ENCODE peak calls at places on chromosomes 3 and 15, in four cellular contexts. R is astrocyte, G is ovary, V is bronchial epithelial cell. Y is an unnamed sample. For H3K27me3, the result is how much of the 10 kb centered on the place peaks cover.

GRCh38 chr3:139198929-139199328 is 144.9 kb upstream of the MRPS22 start:
- DNase-seq in V (peak), G (no peak), R (no peak), Y (no peak)

GRCh38 chr3:148625145-148625736 is 72.5 kb upstream of the AGTR1 start:
- DNase-seq in G (no peak), R (no peak), V (peak), Y (no peak)

GRCh38 chr3:9014189-9014588 is 50.9 kb upstream of the RAD18 start:
- DNase-seq in V (peak), G (no peak), R (no peak), Y (no peak)

GRCh38 chr3:63067999-63068645 is 192.9 kb upstream of the CADPS start:
- DNase-seq in V (peak), R (peak), G (no peak), Y (no peak)

GRCh38 chr15:70509282-70510272 is 253.8 kb downstream of the UACA start:
- DNase-seq in G (no peak), V (peak), R (no peak), Y (no peak)

GRCh38 chr3:193499152-193499551 is 55.5 kb downstream of the ATP13A4 start:
- DNase-seq in G (no peak), R (no peak), V (peak), Y (no peak)

GRCh38 chr15:45715528-45715927 is 80.7 kb downstream of the SQOR start:
- DNase-seq in R (no peak), G (no peak), V (peak), Y (no peak)

GRCh38 chr3:117893638-117894037 is 1141.0 kb downstream of the IGSF11 start:
- DNase-seq in R (peak), G (no peak), V (peak), Y (no peak)

GRCh38 chr3:64133272-64133671 is 92.0 kb downstream of the PRICKLE2 start:
- DNase-seq in G (no peak), V (no peak), R (no peak), Y (no peak)

GRCh38 chr3:51955893-51956770 is 951 bp downstream of the GPR62 start:
- DNase-seq in V (peak), R (peak), G (peak), Y (no peak)

GRCh38 chr3:140505256-140505655 is 172.6 kb upstream of the TRIM42 start:
- DNase-seq in R (peak), V (no peak), G (no peak), Y (no peak)

GRCh38 chr15:99253381-99254090 is 2.3 kb downstream of the LRRC28 start:
- DNase-seq in G (no peak), V (no peak), R (peak), Y (no peak)

GRCh38 chr15:55774113-55774970 is 31.4 kb upstream of the PRTG start:
- DNase-seq in V (peak), R (no peak), G (no peak), Y (no peak)

GRCh38 chr3:154229217-154229590 is 95.1 kb downstream of the DHX36 start:
- DNase-seq in R (peak), G (no peak), V (no peak), Y (no peak)

GRCh38 chr15:80275946-80276345 is 23.9 kb upstream of the CTXND1 start:
- DNase-seq in G (no peak), R (peak), V (peak), Y (no peak)

GRCh38 chr3:137946341-137946973 is 63.5 kb upstream of the CLDN18 start:
- DNase-seq in R (peak), V (peak), G (peak), Y (peak)

GRCh38 chr3:90241481-90241880 is 1134.1 kb downstream of the EPHA3 start:
- DNase-seq in R (no peak), V (peak), G (no peak), Y (no peak)

GRCh38 chr3:154427685-154428291 is 2.2 kb downstream of the GPR149 start:
- DNase-seq in G (no peak), R (no peak), V (no peak), Y (no peak)

GRCh38 chr15:88658972-88659931 is 20.4 kb downstream of the ISG20 start:
- DNase-seq in V (peak), R (peak), G (no peak), Y (no peak)

GRCh38 chr15:88663216-88663615 is 24.4 kb downstream of the ISG20 start:
- DNase-seq in G (no peak), R (no peak), V (peak), Y (no peak)

GRCh38 chr15:88661041-88661765 is 22.4 kb downstream of the ISG20 start:
- DNase-seq in R (peak), V (no peak), G (no peak), Y (no peak)

GRCh38 chr15:88661766-88662556 is 23.1 kb downstream of the ISG20 start:
- DNase-seq in R (no peak), V (no peak), G (no peak), Y (no peak)

GRCh38 chr15:88664151-88664778 is 25.4 kb downstream of the ISG20 start:
- DNase-seq in V (no peak), G (no peak), R (no peak), Y (no peak)
- TF ChIP-seq CTCF in V (peak), G (no peak), R (no peak), Y (no peak)

DNA sequence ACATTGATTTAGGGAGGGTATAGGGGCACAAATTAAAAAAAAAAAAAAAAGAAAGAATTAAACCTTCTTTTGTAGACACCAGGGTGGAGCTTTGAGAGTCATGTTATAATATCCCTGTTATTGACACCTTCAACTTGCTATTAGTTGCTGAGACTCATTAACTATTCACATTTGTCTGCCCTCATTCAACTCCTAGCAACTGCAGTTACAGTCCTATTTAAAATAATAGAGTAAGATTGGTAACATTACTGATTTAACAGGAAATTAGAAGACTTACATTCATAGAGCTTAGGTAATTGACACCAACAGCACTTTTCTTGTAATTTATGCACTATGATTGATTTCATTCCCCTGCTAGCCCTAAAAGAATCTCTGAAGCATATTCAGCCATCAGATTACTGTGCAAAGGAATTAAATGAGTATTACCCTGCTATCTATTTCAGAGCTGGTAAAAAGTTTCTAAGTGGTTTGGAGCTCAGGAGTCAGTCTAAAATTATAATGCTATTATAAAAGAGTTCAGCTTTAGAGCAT is 148.8 kb upstream of the TBL1XR1 start:
- DNase-seq in V (no peak), G (no peak), R (no peak), Y (no peak)
- H3K27me3 ChIP-seq in V (under half), G (under half), R (under half), Y (under half)

DNA sequence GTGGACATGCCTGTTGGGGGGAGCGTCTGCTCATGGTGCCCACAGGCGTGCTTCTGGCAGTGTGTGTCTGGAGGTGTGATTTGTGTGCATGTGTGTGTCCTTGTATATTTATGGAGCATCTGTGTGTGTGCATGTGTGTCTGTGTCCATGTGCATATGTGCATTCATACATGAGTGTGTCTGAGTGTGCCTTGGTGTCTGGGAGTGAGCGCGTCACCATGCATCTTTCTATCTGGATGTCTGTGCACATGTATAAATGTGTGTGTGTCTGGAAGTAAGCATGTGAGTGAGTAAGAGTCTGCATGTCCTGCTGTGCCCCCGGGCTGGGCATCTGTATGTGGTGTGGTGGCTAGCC is 58.1 kb upstream of the PRR23E start:
- DNase-seq in R (no peak), G (no peak), V (no peak), Y (no peak)
- H3K4me3 ChIP-seq in R (no peak), G (no peak), V (no peak), Y (no peak)

GRCh38 chr3:55180936-55181535 is 253.2 kb upstream of the LRTM1 start:
- DNase-seq in V (peak), G (no peak), R (no peak), Y (no peak)
- TF ChIP-seq CTCF in V (peak), G (peak), R (peak), Y (peak)

DNA sequence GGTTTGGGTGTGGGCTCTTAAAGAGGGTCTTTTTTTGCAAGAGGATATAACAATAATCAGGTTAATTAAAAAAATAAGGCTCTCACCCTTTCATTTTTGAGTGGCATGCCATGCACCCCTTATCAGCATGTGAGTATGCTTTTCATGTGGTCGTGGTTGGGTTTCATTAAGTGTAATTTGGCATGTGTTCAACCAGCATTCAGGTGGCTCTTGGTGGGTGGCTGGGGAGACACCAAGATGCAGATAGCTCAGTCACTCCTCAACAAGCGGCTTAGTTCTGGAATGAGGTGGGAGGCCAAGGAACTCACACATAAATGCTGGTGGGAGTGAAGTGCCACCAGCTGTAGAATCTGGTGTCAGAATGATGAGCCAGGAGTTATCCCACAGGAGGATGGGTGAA is 66.8 kb downstream of the FLNB start:
- DNase-seq in R (no peak), V (no peak), G (no peak), Y (no peak)
- H3K27me3 ChIP-seq in R (under half), V (under half), G (under half), Y (under half)

DNA sequence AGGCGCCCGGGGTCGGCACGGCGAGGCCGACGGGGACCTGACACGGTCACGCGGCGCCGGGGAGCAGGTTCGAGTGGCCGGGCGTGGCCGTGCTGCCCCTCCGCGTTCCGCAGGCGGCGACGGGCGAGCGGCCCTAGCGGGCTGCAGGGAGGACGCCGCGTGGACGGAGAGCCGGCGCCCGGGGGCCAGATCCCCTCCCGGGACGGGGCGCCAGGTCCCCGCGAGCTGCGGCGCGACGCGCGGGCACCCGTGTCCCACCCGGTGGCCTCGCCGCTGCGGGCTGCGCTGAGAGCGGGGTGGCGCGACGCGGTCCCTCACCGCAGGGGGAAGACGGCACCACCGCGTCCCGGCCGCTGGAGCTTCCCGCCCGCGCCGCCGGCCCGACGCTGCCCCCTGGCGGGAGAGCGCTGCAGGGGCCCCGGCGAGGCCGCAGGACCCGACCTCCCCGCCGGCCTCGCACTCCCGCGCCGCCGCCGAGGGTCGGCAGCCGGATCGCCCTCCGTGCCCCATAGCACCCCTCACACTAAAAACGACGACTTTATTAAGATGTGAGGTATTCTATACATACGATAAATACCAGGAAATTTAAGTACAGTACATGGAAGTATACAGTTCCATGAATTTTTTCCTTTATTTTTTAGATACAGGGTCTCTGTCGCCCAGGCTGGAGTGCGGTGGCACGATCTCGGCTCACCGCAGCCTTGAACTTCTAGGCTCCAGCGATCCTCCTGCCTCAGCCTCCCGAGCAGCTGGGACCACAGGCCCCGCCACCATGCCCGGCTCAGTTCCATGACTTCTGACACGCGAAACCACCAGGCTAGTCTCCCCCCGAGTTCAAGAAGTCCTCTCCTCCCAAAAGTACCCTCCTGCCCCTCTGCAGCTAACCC is 1.3 kb upstream of the PIGZ start:
- DNase-seq in G (no peak), V (peak), R (no peak), Y (no peak)
- H3K4me3 ChIP-seq in G (peak), V (peak), R (peak), Y (peak)

GRCh38 chr3:192408007-192408655 is 319.2 kb downstream of the FGF12 start:
- DNase-seq in R (peak), V (no peak), G (no peak), Y (no peak)
- TF ChIP-seq CTCF in R (no peak), V (no peak), G (no peak), Y (no peak)

GRCh38 chr15:96402403-96402802 is 71.9 kb downstream of the NR2F2 start:
- DNase-seq in R (no peak), V (no peak), G (no peak), Y (no peak)

GRCh38 chr15:96403071-96403470 is 72.6 kb downstream of the NR2F2 start:
- DNase-seq in G (no peak), R (no peak), V (no peak), Y (no peak)

GRCh38 chr15:96406701-96407100 is 76.2 kb downstream of the NR2F2 start:
- DNase-seq in G (no peak), R (no peak), V (no peak), Y (no peak)

GRCh38 chr15:96403932-96404331 is 73.4 kb downstream of the NR2F2 start:
- DNase-seq in V (no peak), R (no peak), G (no peak), Y (no peak)

GRCh38 chr15:96404560-96404959 is 74.1 kb downstream of the NR2F2 start:
- DNase-seq in V (no peak), G (no peak), R (no peak), Y (no peak)
- H3K27me3 ChIP-seq in V (under half), G (under half), R (under half), Y (under half)

DNA sequence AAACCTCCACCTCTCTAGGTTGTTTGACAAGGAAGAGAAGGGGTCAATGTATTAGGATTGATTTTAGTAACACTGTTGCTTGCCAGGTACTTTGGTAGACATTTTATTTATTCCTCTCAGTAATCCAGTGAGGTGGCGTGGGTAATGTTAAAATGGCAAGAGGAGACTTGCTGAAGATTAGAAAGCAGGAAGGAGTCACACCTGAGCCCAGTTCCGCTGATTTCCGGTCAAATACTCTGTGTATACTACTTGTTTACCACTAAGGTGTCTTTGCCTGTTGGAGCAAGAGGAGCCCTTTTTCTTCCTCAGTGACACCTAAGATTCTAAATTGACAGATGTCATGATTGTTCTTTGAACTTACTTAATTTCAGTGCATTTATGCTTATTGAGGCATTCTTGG is 1.7 kb downstream of the OXNAD1 start:
- DNase-seq in G (no peak), V (peak), R (no peak), Y (no peak)
- H3K4me3 ChIP-seq in G (no peak), V (peak), R (no peak), Y (no peak)

Y was measured in AG04450.